ENCODE peak calls at places on chromosome 20, in six cellular contexts. W is transverse colon, S is spleen, J is HL-60, N is GM23338, R is K562. E is an unnamed sample.

GRCh38 chr20:62606551-62607201 is 35.6 kb upstream of the SLCO4A1 start:
- DNase-seq in J (no peak), S (no peak), N (peak), R (no peak), W (peak), E (no peak)

GRCh38 chr20:16518068-16518783 is 55.0 kb downstream of the KIF16B start:
- DNase-seq in R (peak), J (no peak), N (peak), W (peak), S (no peak), E (no peak)

GRCh38 chr20:11454966-11455799 is 462.5 kb upstream of the BTBD3 start:
- DNase-seq in S (no peak), W (peak), R (no peak), N (no peak), J (no peak), E (no peak)

GRCh38 chr20:1663917-1664316 is 6.3 kb upstream of the SIRPG start:
- DNase-seq in N (no peak), W (no peak), S (no peak), R (no peak), J (peak), E (peak)

GRCh38 chr20:51759769-51760510 is 8.2 kb downstream of the ATP9A start:
- DNase-seq in R (no peak), W (no peak), N (peak), S (no peak), J (no peak), E (no peak)

GRCh38 chr20:7375905-7376304 is 564.4 kb downstream of the HAO1 start:
- DNase-seq in W (no peak), S (no peak), N (peak), J (no peak), R (peak), E (no peak)

GRCh38 chr20:12395404-12396159 is 477.9 kb downstream of the BTBD3 start:
- DNase-seq in N (no peak), J (no peak), W (no peak), R (no peak), S (no peak), E (no peak)

GRCh38 chr20:55386686-55387085 is 618.6 kb downstream of the CBLN4 start:
- DNase-seq in S (no peak), W (no peak), J (no peak), N (no peak), R (no peak), E (no peak)

GRCh38 chr20:8228315-8228714 is 96.2 kb downstream of the PLCB1 start:
- DNase-seq in S (no peak), R (no peak), J (no peak), W (no peak), N (no peak), E (no peak)

GRCh38 chr20:37230200-37230599 is 31.4 kb downstream of the GHRH start:
- DNase-seq in W (no peak), R (no peak), J (no peak), N (no peak), S (no peak), E (no peak)

GRCh38 chr20:37229300-37229699 is 32.3 kb downstream of the GHRH start:
- DNase-seq in W (no peak), R (no peak), S (no peak), N (peak), J (no peak), E (no peak)

GRCh38 chr20:37228656-37229055 is 33.0 kb downstream of the GHRH start:
- DNase-seq in N (no peak), W (no peak), R (no peak), S (no peak), J (no peak), E (no peak)

GRCh38 chr20:37226889-37227288 is 34.7 kb downstream of the GHRH start:
- DNase-seq in W (peak), S (no peak), N (no peak), R (no peak), J (no peak), E (no peak)

GRCh38 chr20:37228111-37228510 is 33.5 kb downstream of the GHRH start:
- DNase-seq in S (no peak), N (no peak), J (no peak), R (no peak), W (no peak), E (no peak)
- TF ChIP-seq POLR2AphosphoS5 in S (no peak), N (no peak), J (no peak), R (no peak), W (no peak), E (no peak)

GRCh38 chr20:43191946-43192847 is 2.5 kb upstream of the PTPRT start:
- DNase-seq in J (no peak), S (no peak), R (peak), W (no peak), N (peak), E (no peak)
- TF ChIP-seq CTCF in J (peak), S (peak), R (no peak), W (peak), N (peak), E (no peak)

GRCh38 chr20:41339957-41340326 is 679 bp upstream of the LPIN3 start:
- DNase-seq in N (peak), S (peak), R (peak), W (peak), J (peak), E (peak)

GRCh38 chr20:41344477-41344876 is 3.9 kb downstream of the LPIN3 start:
- DNase-seq in J (no peak), N (no peak), W (no peak), S (peak), R (no peak), E (no peak)

GRCh38 chr20:41336711-41337492 is 3.7 kb upstream of the LPIN3 start:
- DNase-seq in S (no peak), W (no peak), J (no peak), N (no peak), R (no peak), E (no peak)

GRCh38 chr20:41342474-41343464 is 2.1 kb downstream of the LPIN3 start:
- DNase-seq in N (no peak), J (no peak), W (peak), R (no peak), S (peak), E (no peak)

GRCh38 chr20:41340327-41341055 is at the start of gene LPIN3:
- DNase-seq in R (peak), S (peak), J (no peak), N (peak), W (peak), E (peak)
- H3K4me3 ChIP-seq in R (peak), S (peak), J (no peak), N (peak), W (peak), E (peak)

GRCh38 chr20:19701449-19701848 is 56.6 kb upstream of the RIN2 start:
- DNase-seq in N (no peak), W (no peak), S (no peak), R (no peak), J (peak), E (no peak)

GRCh38 chr20:19696620-19697019 is 61.4 kb upstream of the RIN2 start:
- DNase-seq in J (no peak), W (no peak), N (no peak), S (no peak), R (no peak), E (no peak)

GRCh38 chr20:19695081-19695480 is 63.0 kb upstream of the RIN2 start:
- DNase-seq in N (no peak), S (no peak), R (no peak), W (no peak), J (no peak), E (no peak)

GRCh38 chr20:19697415-19697814 is 60.6 kb upstream of the RIN2 start:
- DNase-seq in R (no peak), J (no peak), W (no peak), N (no peak), S (no peak), E (no peak)

DNA sequence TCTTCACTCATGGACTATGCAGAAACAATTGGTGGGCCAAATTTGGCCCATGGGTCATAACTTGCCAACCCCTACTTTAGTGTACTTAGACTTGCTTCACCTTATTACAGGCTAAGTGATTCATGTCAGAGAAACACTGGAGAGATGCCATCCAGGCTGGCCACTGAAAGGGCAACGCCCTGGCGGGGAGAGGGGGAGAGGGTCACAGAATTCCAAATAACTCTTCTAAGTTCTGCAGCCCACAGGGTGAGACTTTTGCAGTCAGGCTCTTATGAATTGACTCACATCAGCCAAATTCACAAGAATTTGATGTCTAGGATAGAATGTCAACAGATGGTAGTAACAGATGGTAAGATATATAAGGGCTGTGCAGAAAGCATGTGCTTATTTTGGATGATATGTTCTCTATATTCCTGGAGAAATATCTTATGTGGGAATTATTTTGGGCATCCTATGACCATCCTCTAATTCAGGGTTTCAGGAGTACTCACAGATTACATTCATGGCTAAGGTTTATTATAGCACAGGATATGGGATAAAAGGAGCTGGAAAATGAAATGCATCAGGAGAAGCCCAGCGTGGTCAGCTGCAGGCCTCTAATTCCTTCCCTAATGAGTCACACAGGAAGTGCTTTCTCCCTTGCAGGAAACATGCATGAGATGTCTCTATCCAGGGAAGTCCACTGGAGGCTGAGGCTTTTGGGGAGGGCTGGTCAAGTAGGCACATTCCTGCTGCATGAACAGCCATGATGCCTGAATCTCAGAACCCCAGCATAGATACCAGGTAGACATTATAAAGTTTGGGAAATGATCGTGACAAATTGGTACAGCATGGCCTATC is 58.7 kb upstream of the RIN2 start:
- DNase-seq in N (no peak), W (no peak), R (no peak), J (no peak), S (no peak), E (no peak)
- TF ChIP-seq POLR2AphosphoS5 in N (no peak), W (no peak), R (no peak), J (no peak), S (no peak), E (no peak)

DNA sequence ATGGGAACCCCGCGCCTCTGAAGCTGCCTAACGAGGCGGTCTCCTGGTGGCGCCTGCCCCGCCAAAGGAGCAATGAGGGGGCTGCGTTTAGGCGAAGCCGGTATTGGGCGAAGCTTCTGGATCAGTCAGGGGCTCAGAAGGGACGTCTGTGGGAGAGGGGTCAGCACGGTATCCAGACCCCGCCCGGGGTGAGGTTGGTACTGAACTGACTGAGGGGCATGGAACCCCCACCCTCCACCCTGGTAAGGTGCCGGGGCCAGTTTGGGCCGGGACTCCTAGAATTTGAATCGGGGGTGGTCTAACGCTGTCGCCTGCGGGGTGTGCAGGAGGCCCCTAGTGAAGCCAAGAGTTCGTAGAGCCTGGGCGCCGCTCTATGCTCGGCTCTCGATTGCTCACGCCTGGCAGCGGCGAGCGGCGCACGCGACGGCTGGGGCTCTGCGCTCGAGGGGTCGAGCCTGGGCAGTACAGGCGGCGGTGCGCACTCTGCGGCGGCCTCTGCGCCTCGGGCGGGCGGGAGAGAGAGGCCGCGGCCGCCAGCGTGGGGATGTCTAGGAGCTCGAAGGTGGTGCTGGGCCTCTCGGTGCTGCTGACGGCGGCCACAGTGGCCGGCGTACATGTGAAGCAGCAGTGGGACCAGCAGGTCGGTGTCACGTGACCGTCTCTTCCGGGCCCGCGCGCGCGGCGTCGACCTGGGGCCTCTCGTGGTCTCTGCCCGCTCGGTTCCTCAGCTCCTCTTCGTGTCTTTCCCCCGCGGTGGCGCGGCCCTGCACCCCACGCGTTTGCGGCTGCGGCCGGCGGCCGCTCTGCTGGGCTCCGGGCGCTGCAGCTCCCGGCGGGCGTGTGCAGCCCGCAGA is at the start of the genes KAT14 and PET117:
- DNase-seq in S (peak), J (peak), R (peak), N (peak), W (peak), E (peak)
- TF ChIP-seq CTCF in S (peak), J (no peak), R (peak), N (no peak), W (no peak), E (no peak)